ENCODE peak calls at places on chromosomes 4 and X, in six cellular contexts. H is HCT116, O is SK-N-SH, A is HepG2, G is H1, V is K562. I is an unnamed sample.

GRCh38 chr4:76930721-76931481 is 18.7 kb upstream of the SEPTIN11 start:
- DNase-seq in H (no peak), O (no peak), A (no peak), G (no peak), V (no peak), I (no peak)

GRCh38 chrX:130020661-130021324 is 38.4 kb downstream of the BCORL1 start:
- DNase-seq in H (no peak), O (no peak), A (no peak), G (no peak), V (no peak), I (no peak)

GRCh38 chr4:81807927-81808672 is 336.4 kb upstream of the RASGEF1B start:
- DNase-seq in H (no peak), O (no peak), A (no peak), G (no peak), V (no peak), I (no peak)

GRCh38 chr4:173489514-173489913 is 40.5 kb downstream of the HAND2 start:
- DNase-seq in H (no peak), O (no peak), A (no peak), G (no peak), V (no peak), I (no peak)

GRCh38 chr4:112604590-112604989 is 32.1 kb downstream of the ZGRF1 start:
- DNase-seq in H (peak), O (peak), A (peak), G (peak), V (peak), I (peak)

GRCh38 chr4:85495621-85496020 is 20.7 kb downstream of the ARHGAP24 start:
- DNase-seq in H (no peak), O (no peak), A (no peak), G (no peak), V (no peak), I (no peak)

GRCh38 chr4:62460329-62460728 is 1260.2 kb downstream of the ADGRL3 start:
- DNase-seq in H (no peak), O (no peak), A (no peak), G (no peak), V (no peak), I (no peak)

GRCh38 chr4:99885687-99886086 is 8.5 kb downstream of the LAMTOR3 start:
- DNase-seq in H (no peak), O (no peak), A (no peak), G (no peak), V (no peak), I (no peak)

GRCh38 chr4:185911556-185912064 is 99.6 kb upstream of the SORBS2 start:
- DNase-seq in H (no peak), O (peak), A (no peak), G (no peak), V (no peak), I (no peak)

GRCh38 chr4:147944670-147945260 is 212.9 kb downstream of the ARHGAP10 start:
- DNase-seq in H (no peak), O (no peak), A (no peak), G (no peak), V (no peak), I (no peak)

GRCh38 chr4:1030559-1030958 is 19.1 kb downstream of the FGFRL1 start:
- DNase-seq in H (no peak), O (no peak), A (no peak), G (no peak), V (peak), I (no peak)

GRCh38 chr4:94934201-94934600 is 176.4 kb downstream of the BMPR1B start:
- DNase-seq in H (no peak), O (no peak), A (no peak), G (no peak), V (no peak), I (no peak)

GRCh38 chr4:142778430-142778829 is 67.7 kb downstream of the INPP4B start:
- DNase-seq in H (no peak), O (no peak), A (no peak), G (no peak), V (no peak), I (no peak)

GRCh38 chrX:149114874-149115273 is 390.2 kb downstream of the IDS start:
- DNase-seq in H (no peak), O (no peak), A (no peak), G (no peak), V (no peak), I (no peak)

GRCh38 chrX:38985375-38985774 is 184.1 kb downstream of the MID1IP1 start:
- DNase-seq in H (no peak), O (peak), A (no peak), G (no peak), V (peak), I (no peak)

GRCh38 chr4:101019941-101020401 is 327.4 kb downstream of the PPP3CA start:
- DNase-seq in H (peak), O (no peak), A (peak), G (no peak), V (no peak), I (no peak)

GRCh38 chr4:188015025-188015778 is 19.6 kb downstream of the ZFP42 start:
- DNase-seq in H (no peak), O (no peak), A (no peak), G (no peak), V (no peak), I (no peak)

GRCh38 chr4:189613202-189613601 is 327.5 kb upstream of the FRG1 start:
- DNase-seq in H (no peak), O (no peak), A (no peak), G (no peak), V (no peak), I (peak)

GRCh38 chrX:17654116-17654515 is 83.2 kb upstream of the SCML1 start:
- DNase-seq in H (no peak), O (no peak), A (no peak), G (no peak), V (no peak), I (no peak)

GRCh38 chr4:157763490-157763889 is 409.3 kb downstream of the GASK1B start:
- DNase-seq in H (no peak), O (no peak), A (no peak), G (no peak), V (no peak), I (no peak)

GRCh38 chrX:56503941-56504673 is 59.3 kb upstream of the UBQLN2 start:
- DNase-seq in H (no peak), O (no peak), A (no peak), G (no peak), V (no peak), I (no peak)

GRCh38 chr4:5719329-5720055 is 8.5 kb downstream of the EVC start:
- DNase-seq in H (no peak), O (no peak), A (no peak), G (no peak), V (no peak), I (no peak)

GRCh38 chr4:24846716-24847115 is 51.3 kb downstream of the SOD3 start:
- DNase-seq in H (no peak), O (no peak), A (no peak), G (no peak), V (no peak), I (no peak)

GRCh38 chr4:169791064-169791463 is 33.3 kb upstream of the HPF1 start:
- DNase-seq in H (no peak), O (no peak), A (no peak), G (no peak), V (no peak), I (no peak)

GRCh38 chr4:40749717-40750460 is at the start of gene NSUN7:
- DNase-seq in H (no peak), O (peak), A (no peak), G (peak), V (no peak), I (no peak)

GRCh38 chrX:77009691-77010090 is 437.5 kb upstream of the FGF16 start:
- DNase-seq in H (no peak), O (no peak), A (no peak), G (no peak), V (no peak), I (no peak)

GRCh38 chr4:181957088-181957487 is 286.1 kb upstream of the TENM3 start:
- DNase-seq in H (no peak), O (no peak), A (no peak), G (no peak), V (no peak), I (peak)

GRCh38 chr4:80213117-80213815 is 16.0 kb downstream of the PRDM8 start:
- DNase-seq in H (no peak), O (no peak), A (no peak), G (no peak), V (no peak), I (peak)

GRCh38 chr4:153466637-153467153 is 535 bp downstream of the TMEM131L start:
- DNase-seq in H (no peak), O (peak), A (no peak), G (no peak), V (no peak), I (peak)

GRCh38 chrX:96576358-96576757 is 108.3 kb upstream of the DIAPH2 start:
- DNase-seq in H (no peak), O (no peak), A (no peak), G (no peak), V (no peak), I (no peak)

GRCh38 chrX:130975947-130976346 is 72.9 kb upstream of the ENOX2 start:
- DNase-seq in H (peak), O (peak), A (peak), G (peak), V (peak), I (peak)

GRCh38 chrX:123181515-123181914 is 2.6 kb upstream of the GRIA3 start:
- DNase-seq in H (no peak), O (no peak), A (no peak), G (no peak), V (no peak), I (no peak)

GRCh38 chr4:15004701-15005301 is 2.5 kb downstream of the CPEB2 start:
- DNase-seq in H (no peak), O (peak), A (peak), G (peak), V (peak), I (peak)

GRCh38 chrX:72016881-72017783 is 106.5 kb downstream of the NHSL2 start:
- DNase-seq in H (no peak), O (no peak), A (no peak), G (peak), V (no peak), I (no peak)

GRCh38 chr4:20612313-20612712 is 87.9 kb upstream of the PACRGL start:
- DNase-seq in H (no peak), O (no peak), A (no peak), G (no peak), V (no peak), I (no peak)

GRCh38 chr4:24260922-24261581 is 323.3 kb downstream of the DHX15 start:
- DNase-seq in H (no peak), O (no peak), A (no peak), G (no peak), V (no peak), I (no peak)

GRCh38 chr4:13635281-13635799 is 7.8 kb upstream of the BOD1L1 start:
- DNase-seq in H (no peak), O (no peak), A (no peak), G (no peak), V (no peak), I (no peak)

GRCh38 chrX:42686296-42686695 is 91.7 kb downstream of the PPP1R2C start:
- DNase-seq in H (no peak), O (no peak), A (no peak), G (no peak), V (no peak), I (no peak)

DNA sequence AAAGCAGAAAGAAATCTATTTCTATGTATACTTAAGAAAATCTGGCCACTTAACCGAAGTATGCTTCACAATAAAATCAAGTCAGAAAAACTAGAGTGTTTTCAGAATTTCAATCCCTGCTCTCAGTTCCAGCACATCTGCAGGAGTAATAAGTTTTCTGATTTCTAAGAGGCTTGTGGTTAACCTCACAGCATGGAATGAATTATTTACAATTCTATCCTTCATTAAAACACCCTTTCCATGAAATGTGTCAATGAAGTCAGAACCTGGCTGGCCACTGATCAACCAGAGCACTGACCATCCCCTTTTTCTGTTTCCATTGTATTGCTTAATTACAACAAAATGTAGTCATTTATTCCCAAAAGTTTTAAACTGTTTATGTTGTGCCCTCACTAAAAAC is 781.4 kb upstream of the INTU start:
- DNase-seq in H (no peak), O (no peak), A (no peak), G (no peak), V (no peak), I (no peak)
- TF ChIP-seq JUND in H (no peak), O (no peak), A (no peak), G (no peak), V (no peak), I (no peak)

GRCh38 chr4:16225139-16225538 is 1.1 kb downstream of the TAPT1 start:
- DNase-seq in H (no peak), O (no peak), A (no peak), G (no peak), V (no peak), I (no peak)
- TF ChIP-seq JUND in H (no peak), O (no peak), A (no peak), G (no peak), V (no peak), I (no peak)

DNA sequence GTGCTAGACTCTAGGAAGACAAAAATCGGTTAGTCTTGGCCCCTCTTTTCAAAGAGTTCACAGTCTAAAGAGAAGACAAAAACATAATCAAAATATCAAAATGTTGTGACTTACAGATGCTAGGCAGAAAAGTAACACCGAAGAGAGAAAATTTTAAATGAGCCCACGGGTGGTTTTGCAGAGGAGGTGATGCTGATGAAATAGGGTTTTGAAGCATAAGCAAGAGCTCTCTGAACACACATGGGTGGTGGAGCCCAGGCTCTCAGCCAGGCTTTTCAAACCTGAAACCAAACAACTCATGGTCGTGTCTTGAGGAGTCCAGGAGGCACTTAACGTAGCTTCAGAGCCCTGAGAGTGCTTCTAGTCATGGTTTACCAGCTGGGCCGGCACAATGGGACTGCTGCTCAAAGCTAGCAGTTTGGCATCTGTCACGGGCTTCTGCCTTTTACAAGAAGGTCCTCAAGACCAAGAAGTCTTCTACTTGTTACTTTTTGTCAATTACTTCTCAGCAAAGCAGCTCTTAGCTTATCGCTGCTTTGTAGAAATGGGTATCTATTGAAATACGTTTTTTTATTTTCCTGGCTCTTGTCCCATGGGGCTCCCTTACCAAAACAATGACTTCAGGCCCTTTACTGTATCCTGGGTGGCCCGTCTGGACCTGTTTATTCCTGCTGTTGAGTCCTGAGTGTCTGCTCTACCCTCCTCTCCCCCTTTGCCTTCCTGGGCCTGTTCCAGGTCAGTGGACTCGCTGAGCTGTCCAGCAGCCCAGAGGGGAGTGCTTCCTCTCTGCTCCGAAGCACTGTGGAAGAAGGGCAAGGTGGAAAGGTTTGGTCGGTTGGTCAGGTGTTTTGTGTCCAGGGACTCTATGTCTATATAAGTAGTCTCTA is 69.5 kb downstream of the TNIP2 start:
- DNase-seq in H (no peak), O (no peak), A (no peak), G (no peak), V (no peak), I (no peak)
- TF ChIP-seq JUND in H (no peak), O (no peak), A (no peak), G (no peak), V (no peak), I (no peak)

DNA sequence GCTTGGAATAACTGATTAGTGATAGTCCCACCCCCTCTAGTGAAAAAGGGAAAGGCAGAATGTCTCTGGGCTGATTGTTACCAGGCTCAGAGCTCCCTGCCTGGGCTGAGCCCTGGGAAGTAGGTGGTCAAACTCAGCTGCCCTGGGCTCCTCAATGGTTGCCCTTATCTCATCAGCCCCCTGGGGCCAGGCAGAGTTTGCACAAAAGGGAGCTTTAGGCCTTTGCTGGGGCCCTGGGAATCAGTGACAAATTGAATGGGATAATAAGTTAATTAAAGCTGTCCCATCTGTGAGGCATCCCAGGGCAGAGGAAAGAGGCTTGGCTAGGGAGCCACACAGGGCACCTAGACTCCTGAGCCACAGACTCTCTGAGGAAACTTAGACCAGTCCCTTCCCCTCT is 89.0 kb downstream of the EFNB1 start:
- DNase-seq in H (no peak), O (peak), A (no peak), G (no peak), V (no peak), I (no peak)
- TF ChIP-seq JUND in H (no peak), O (no peak), A (no peak), G (no peak), V (no peak), I (no peak)

GRCh38 chr4:184510431-184510830 is 36.1 kb upstream of the IRF2 start:
- DNase-seq in H (no peak), O (no peak), A (no peak), G (no peak), V (no peak), I (no peak)
- TF ChIP-seq JUND in H (no peak), O (no peak), A (no peak), G (no peak), V (no peak), I (no peak)

I was measured in T47D.